ENCODE peak calls at places on chromosomes 1 and 21, in six cellular contexts. J is effector memory CD4-positive, alpha-beta T cell; C is esophagus squamous epithelium; Y is BE2C; L is adipocyte; R is left ventricle myocardium inferior. G is an unnamed sample.

GRCh38 chr1:62230724-62231123 is 36.1 kb downstream of the L1TD1 start:
- DNase-seq in L (peak; percentile 67), J (no peak), C (no peak), R (no peak), Y (no peak), G (no peak)

GRCh38 chr1:203268901-203269653 is 36.2 kb upstream of the BTG2 start:
- DNase-seq in L (peak; percentile 91), Y (peak; percentile 54), C (no peak), R (no peak), J (no peak), G (no peak)

GRCh38 chr1:39485046-39485803 is 6.2 kb upstream of the BMP8A start:
- DNase-seq in C (no peak), Y (no peak), J (no peak), L (no peak), R (no peak), G (no peak)

GRCh38 chr21:41410767-41411448 is 15.1 kb upstream of the MX1 start:
- DNase-seq in C (no peak), Y (no peak), L (no peak), R (no peak), J (no peak), G (no peak)

GRCh38 chr1:63321788-63322247 is 549 bp upstream of the FOXD3 start:
- DNase-seq in J (no peak), R (no peak), Y (no peak), L (no peak), C (no peak), G (no peak)

GRCh38 chr1:65114312-65114711 is 33.7 kb upstream of the AK4 start:
- DNase-seq in J (no peak), R (no peak), C (no peak), L (peak; percentile 9), Y (peak; percentile 13), G (no peak)

GRCh38 chr1:187408217-187409004 is 579.7 kb downstream of the PLA2G4A start:
- DNase-seq in C (no peak), Y (no peak), R (no peak), J (no peak), L (peak; percentile 18), G (no peak)

GRCh38 chr1:200226268-200226968 is 183.4 kb downstream of the ZNF281 start:
- DNase-seq in L (no peak), C (no peak), Y (no peak), J (no peak), R (no peak), G (no peak)

GRCh38 chr1:28796321-28797213 is 15.4 kb upstream of the OPRD1 start:
- DNase-seq in J (no peak), L (no peak), R (no peak), C (no peak), Y (peak; percentile 41), G (no peak)

GRCh38 chr1:79188371-79188770 is 181.8 kb upstream of the ADGRL4 start:
- DNase-seq in C (no peak), R (no peak), Y (no peak), L (peak; percentile 58), J (no peak), G (no peak)

GRCh38 chr1:203461717-203462116 is 13.9 kb upstream of the PRELP start:
- DNase-seq in R (no peak), C (no peak), J (no peak), L (no peak), Y (no peak), G (no peak)

GRCh38 chr1:218164930-218165686 is 120.0 kb upstream of the RRP15 start:
- DNase-seq in R (peak; percentile 38), C (no peak), J (no peak), L (peak; percentile 31), Y (peak; percentile 26), G (no peak)

GRCh38 chr1:36084502-36085115 is 715 bp downstream of the TEKT2 start:
- DNase-seq in L (no peak), J (no peak), R (no peak), C (no peak), Y (no peak), G (no peak)

GRCh38 chr1:173202430-173203145 is 4.5 kb downstream of the TNFSF4 start:
- DNase-seq in L (peak; percentile 89), Y (peak; percentile 42), R (no peak), J (no peak), C (no peak), G (no peak)

GRCh38 chr21:43810505-43811261 is 21.3 kb downstream of the RRP1 start:
- DNase-seq in Y (peak; percentile 94), L (peak; percentile 77), C (no peak), J (peak; percentile 68), R (peak; percentile 87), G (peak; percentile 94)

GRCh38 chr1:59391216-59392179 is 94.6 kb downstream of the FGGY start:
- DNase-seq in C (no peak), L (peak; percentile 17), Y (no peak), R (no peak), J (no peak), G (no peak)

GRCh38 chr1:211625040-211625439 is 46.1 kb upstream of the SLC30A1 start:
- DNase-seq in Y (peak; percentile 49), C (no peak), R (no peak), L (no peak), J (no peak), G (no peak)

GRCh38 chr1:212542761-212543187 is 65.8 kb upstream of the ATF3 start:
- DNase-seq in C (no peak), R (no peak), J (no peak), Y (no peak), L (no peak), G (no peak)

GRCh38 chr1:204075116-204075636 is 2.3 kb downstream of the SOX13 start:
- DNase-seq in C (no peak), L (peak; percentile 31), Y (no peak), J (no peak), R (no peak), G (no peak)

GRCh38 chr1:104172243-104172681 is 422.6 kb downstream of the AMY1C start:
- DNase-seq in R (no peak), C (no peak), L (no peak), J (no peak), Y (no peak), G (no peak)

GRCh38 chr1:192098001-192098400 is 60.3 kb upstream of the RGS18 start:
- DNase-seq in C (no peak), R (no peak), J (no peak), L (no peak), Y (no peak), G (no peak)

GRCh38 chr21:31173881-31174555 is 135.7 kb upstream of the KRTAP19-8 start:
- DNase-seq in J (no peak), R (peak; percentile 38), Y (peak; percentile 86), C (no peak), L (no peak), G (peak; percentile 29)

GRCh38 chr1:33137800-33138199 is 44.0 kb downstream of the TRIM62 start:
- DNase-seq in C (no peak), J (no peak), L (peak; percentile 70), R (peak; percentile 44), Y (peak; percentile 52), G (no peak)

GRCh38 chr1:99533909-99534907 is 111.7 kb upstream of the PALMD start:
- DNase-seq in R (no peak), Y (no peak), J (no peak), L (no peak), C (no peak), G (no peak)

GRCh38 chr1:64073705-64074104 is 129.7 kb upstream of the UBE2U start:
- DNase-seq in C (no peak), J (no peak), R (no peak), L (peak; percentile 29), Y (peak; percentile 20), G (no peak)

GRCh38 chr1:212141404-212141803 is 105.9 kb downstream of the DTL start:
- DNase-seq in R (no peak), C (no peak), L (no peak), Y (no peak), J (no peak), G (no peak)

GRCh38 chr1:117879284-117879683 is 50.1 kb downstream of the GDAP2 start:
- DNase-seq in J (no peak), L (no peak), R (no peak), Y (no peak), C (no peak), G (no peak)
- H3K9me3 ChIP-seq in J (no peaks in the 10 kb centered on the region), L (peaks cover 5% of the 10 kb centered on the region), R (no peaks in the 10 kb centered on the region), Y (no peaks in the 10 kb centered on the region), C (no peaks in the 10 kb centered on the region), G (no peaks in the 10 kb centered on the region)

GRCh38 chr1:227666286-227666685 is 68.8 kb downstream of the JMJD4 start:
- DNase-seq in C (no peak), L (no peak), R (no peak), Y (no peak), J (no peak), G (no peak)

GRCh38 chr1:227661495-227661894 is 73.6 kb downstream of the JMJD4 start:
- DNase-seq in J (no peak), L (no peak), R (no peak), Y (no peak), C (no peak), G (no peak)
- H3K9me3 ChIP-seq in J (peaks cover 74% of the 10 kb centered on the region), L (peaks cover 100% of the 10 kb centered on the region), R (peaks cover 100% of the 10 kb centered on the region), Y (peaks cover 6% of the 10 kb centered on the region), C (peaks cover 100% of the 10 kb centered on the region), G (peaks cover 42% of the 10 kb centered on the region)

DNA sequence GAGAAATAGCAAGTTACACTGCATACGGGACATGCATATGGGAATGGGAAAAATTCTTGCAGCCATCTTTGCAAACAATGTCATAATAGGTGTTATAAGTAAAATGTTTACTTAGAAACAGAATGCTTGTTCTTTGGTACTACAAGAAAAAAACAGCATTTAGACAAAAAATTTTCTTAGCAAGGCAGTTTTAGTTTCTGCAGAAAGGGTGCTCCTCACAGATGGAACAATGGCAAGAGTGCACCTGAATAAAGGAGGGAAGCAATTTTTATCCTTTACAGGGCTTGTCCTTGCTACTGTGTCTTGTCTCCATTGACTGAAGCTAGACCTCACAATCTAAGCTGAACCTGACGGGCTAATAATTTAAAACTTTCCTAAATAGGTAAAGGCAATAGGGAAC is 79.2 kb upstream of the DESI2 start:
- DNase-seq in C (no peak), Y (no peak), J (no peak), L (no peak), R (no peak), G (no peak)
- H3K9me3 ChIP-seq in C (peaks cover 62% of the 10 kb centered on the region), Y (peaks cover 6% of the 10 kb centered on the region), J (peaks cover 28% of the 10 kb centered on the region), L (peaks cover 63% of the 10 kb centered on the region), R (peaks cover 66% of the 10 kb centered on the region), G (peaks cover 5% of the 10 kb centered on the region)

GRCh38 chr1:82731216-82731615 is 930.5 kb downstream of the ADGRL2 start:
- DNase-seq in J (no peak), R (no peak), Y (no peak), C (no peak), L (peak; percentile 2), G (no peak)
- H3K9me3 ChIP-seq in J (no peaks in the 10 kb centered on the region), R (peaks cover 42% of the 10 kb centered on the region), Y (no peaks in the 10 kb centered on the region), C (peaks cover 14% of the 10 kb centered on the region), L (peaks cover 42% of the 10 kb centered on the region), G (no peaks in the 10 kb centered on the region)

GRCh38 chr1:93475691-93476090 is 27.8 kb downstream of the FNBP1L start:
- DNase-seq in Y (no peak), J (no peak), L (peak; percentile 71), C (no peak), R (no peak), G (no peak)

GRCh38 chr1:93471911-93472310 is 24.0 kb downstream of the FNBP1L start:
- DNase-seq in Y (no peak), L (peak; percentile 79), R (no peak), C (no peak), J (no peak), G (no peak)

GRCh38 chr1:93468681-93469080 is 20.8 kb downstream of the FNBP1L start:
- DNase-seq in C (no peak), Y (no peak), L (no peak), R (no peak), J (no peak), G (no peak)

GRCh38 chr1:93471284-93471683 is 23.4 kb downstream of the FNBP1L start:
- DNase-seq in L (no peak), J (no peak), Y (no peak), R (no peak), C (no peak), G (no peak)

GRCh38 chr1:93474291-93474690 is 26.4 kb downstream of the FNBP1L start:
- DNase-seq in J (no peak), C (no peak), R (no peak), L (no peak), Y (no peak), G (no peak)
- H3K9me3 ChIP-seq in J (peaks cover 9% of the 10 kb centered on the region), C (peaks cover 12% of the 10 kb centered on the region), R (peaks cover 12% of the 10 kb centered on the region), L (peaks cover 3% of the 10 kb centered on the region), Y (no peaks in the 10 kb centered on the region), G (peaks cover 3% of the 10 kb centered on the region)

G was measured in T-helper 17 cell.